ENCODE peak calls at places on chromosome 12, in six cellular contexts. L is thoracic aorta, B is A549, H is lower lobe of right lung, M is hepatocyte, X is pancreas. T is an unnamed sample.

GRCh38 chr12:111766608-111767361 is at the start of gene ALDH2:
- DNase-seq in X (peak; percentile 86), M (peak; percentile 88), H (peak; percentile 88), L (no peak), B (peak; percentile 57), T (peak; percentile 76)

GRCh38 chr12:91406920-91407341 is 224.3 kb upstream of the DCN start:
- DNase-seq in M (peak; percentile 49), H (no peak), X (no peak), L (no peak), B (peak; percentile 69), T (no peak)

GRCh38 chr12:42568952-42569916 is 20.3 kb downstream of the PRICKLE1 start:
- DNase-seq in M (peak; percentile 63), X (no peak), L (no peak), B (peak; percentile 75), H (no peak), T (peak; percentile 47)

GRCh38 chr12:62332598-62332997 is 72.4 kb downstream of the USP15 start:
- DNase-seq in H (no peak), M (no peak), X (no peak), B (no peak), L (no peak), T (no peak)

GRCh38 chr12:104513681-104514080 is 56.9 kb downstream of the CHST11 start:
- DNase-seq in M (no peak), H (no peak), L (no peak), B (no peak), X (no peak), T (no peak)

GRCh38 chr12:1915082-1915968 is 3.1 kb downstream of the CACNA2D4 start:
- DNase-seq in M (peak; percentile 3), B (no peak), X (peak; percentile 38), H (peak; percentile 37), L (no peak), T (no peak)

GRCh38 chr12:42705863-42706262 is 116.3 kb upstream of the PRICKLE1 start:
- DNase-seq in M (peak; percentile 48), B (no peak), L (no peak), X (no peak), H (peak; percentile 46), T (no peak)

GRCh38 chr12:110661337-110661972 is 27.5 kb downstream of the HVCN1 start:
- DNase-seq in L (no peak), B (no peak), M (no peak), X (no peak), H (peak; percentile 61), T (peak; percentile 5)

GRCh38 chr12:58249610-58250009 is 308.2 kb downstream of the ATP23 start:
- DNase-seq in L (no peak), M (no peak), X (no peak), B (no peak), H (no peak), T (no peak)

GRCh38 chr12:104064842-104065441 is 611 bp downstream of the HCFC2 start:
- DNase-seq in B (peak; percentile 19), X (peak; percentile 47), M (peak; percentile 34), H (peak; percentile 54), L (no peak), T (peak; percentile 35)

GRCh38 chr12:44889162-44889561 is 13.0 kb upstream of the NELL2 start:
- DNase-seq in X (no peak), M (no peak), L (no peak), B (no peak), H (no peak), T (no peak)

GRCh38 chr12:58668233-58668632 is 252.1 kb downstream of the LRIG3 start:
- DNase-seq in M (no peak), B (no peak), X (no peak), H (no peak), L (no peak), T (no peak)

GRCh38 chr12:38099686-38100085 is 216.9 kb upstream of the ALG10B start:
- DNase-seq in X (no peak), H (no peak), L (no peak), M (no peak), B (no peak), T (no peak)
- H3K9me3 ChIP-seq in X (no peaks in the 10 kb centered on the region), H (no peaks in the 10 kb centered on the region), L (no peaks in the 10 kb centered on the region), M (no peaks in the 10 kb centered on the region), B (no peaks in the 10 kb centered on the region), T (peaks cover 2% of the 10 kb centered on the region)

GRCh38 chr12:101782544-101782855 is 43.2 kb upstream of the SYCP3 start:
- DNase-seq in L (no peak), X (no peak), B (no peak), M (no peak), H (no peak), T (no peak)

GRCh38 chr12:101783838-101784237 is 44.6 kb upstream of the SYCP3 start:
- DNase-seq in L (no peak), X (no peak), B (no peak), H (no peak), M (no peak), T (no peak)

GRCh38 chr12:101785671-101786070 is 45.1 kb downstream of the GNPTAB start:
- DNase-seq in H (no peak), L (no peak), X (no peak), B (no peak), M (no peak), T (no peak)

GRCh38 chr12:101783150-101783549 is 43.9 kb upstream of the SYCP3 start:
- DNase-seq in L (no peak), X (no peak), H (no peak), M (no peak), B (no peak), T (no peak)

DNA sequence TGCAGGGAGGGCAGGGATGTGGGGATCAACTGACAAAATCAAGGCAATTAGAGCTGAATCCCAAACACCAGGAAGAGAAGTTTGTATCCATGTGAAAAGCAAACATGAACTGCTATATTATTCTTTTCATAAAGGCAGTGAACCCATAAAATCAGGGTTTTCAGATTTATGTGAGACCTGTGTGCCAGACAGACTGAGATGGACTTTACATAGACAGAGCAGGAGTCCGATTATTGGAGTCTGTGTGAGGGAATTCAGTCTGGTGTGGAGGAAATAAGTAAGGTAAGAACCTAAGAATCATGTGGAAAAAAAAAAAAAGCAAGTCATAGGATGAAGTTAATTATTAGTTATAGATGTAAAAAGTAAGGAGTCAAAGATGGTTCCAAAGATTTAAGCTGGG is 45.1 kb upstream of the SYCP3 start:
- DNase-seq in L (no peak), X (no peak), H (no peak), B (no peak), M (no peak), T (no peak)
- H3K27ac ChIP-seq in L (no peak overlapping the region), X (no peak overlapping the region), H (no peak overlapping the region), B (no peak overlapping the region), M (no peak overlapping the region), T (no peak overlapping the region)

DNA sequence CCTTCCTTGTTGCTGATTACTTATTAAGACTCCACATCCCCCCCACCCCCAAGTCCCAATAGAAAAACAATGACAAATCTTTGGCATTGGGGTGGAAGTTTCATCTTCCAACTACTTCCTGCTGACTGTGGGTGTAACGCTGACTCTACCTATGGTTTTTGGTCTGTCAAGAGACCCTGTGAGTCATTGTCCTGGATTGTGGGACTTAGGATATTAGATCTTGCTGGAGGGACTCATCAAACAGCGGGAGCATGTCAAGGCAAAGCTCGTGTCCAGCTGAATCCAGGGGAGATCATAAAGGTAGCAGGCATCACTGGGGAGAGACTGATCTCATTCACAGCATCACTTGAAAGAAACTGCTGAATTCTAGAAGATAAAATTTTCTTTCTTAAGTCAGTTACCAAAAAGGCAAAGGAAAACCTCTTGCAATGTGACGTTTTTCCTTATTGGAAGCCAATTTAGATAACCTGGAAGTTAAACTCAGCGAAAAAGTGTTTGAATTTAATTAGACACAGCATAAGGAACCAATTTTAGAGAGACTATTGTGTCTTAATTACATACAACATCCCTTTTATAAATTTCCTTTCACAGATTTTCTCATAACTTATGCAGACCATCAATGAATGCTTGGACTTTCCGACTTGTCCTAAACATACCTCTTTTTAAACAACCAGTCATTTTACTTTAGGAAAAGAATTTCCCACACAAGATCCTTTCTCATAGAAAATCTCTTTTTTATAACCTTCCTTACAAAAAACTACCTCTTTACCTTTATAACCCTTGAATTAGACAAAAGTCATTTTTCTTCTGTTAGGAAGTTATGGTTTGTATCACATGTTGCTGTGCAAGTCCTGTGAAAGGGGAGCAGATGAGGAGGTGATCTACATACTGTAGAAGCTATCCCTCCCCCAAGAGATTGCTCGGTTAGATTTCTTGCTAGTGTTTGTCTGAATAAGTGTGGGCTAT is 94.6 kb upstream of the SCAF11 start:
- DNase-seq in X (no peak), M (no peak), L (no peak), B (no peak), H (no peak), T (no peak)
- H3K9me3 ChIP-seq in X (no peaks in the 10 kb centered on the region), M (peaks cover 4% of the 10 kb centered on the region), L (no peaks in the 10 kb centered on the region), B (peaks cover 13% of the 10 kb centered on the region), H (no peaks in the 10 kb centered on the region), T (no peaks in the 10 kb centered on the region)

GRCh38 chr12:50276912-50277671 is 6.2 kb downstream of the LIMA1 start:
- DNase-seq in L (no peak), X (no peak), M (no peak), B (no peak), H (no peak), T (no peak)
- H3K27ac ChIP-seq in L (no peak overlapping the region), X (no peak overlapping the region), M (no peak overlapping the region), B (no peak overlapping the region), H (peak overlapping the region; percentile 61), T (peak overlapping the region; percentile 50)

DNA sequence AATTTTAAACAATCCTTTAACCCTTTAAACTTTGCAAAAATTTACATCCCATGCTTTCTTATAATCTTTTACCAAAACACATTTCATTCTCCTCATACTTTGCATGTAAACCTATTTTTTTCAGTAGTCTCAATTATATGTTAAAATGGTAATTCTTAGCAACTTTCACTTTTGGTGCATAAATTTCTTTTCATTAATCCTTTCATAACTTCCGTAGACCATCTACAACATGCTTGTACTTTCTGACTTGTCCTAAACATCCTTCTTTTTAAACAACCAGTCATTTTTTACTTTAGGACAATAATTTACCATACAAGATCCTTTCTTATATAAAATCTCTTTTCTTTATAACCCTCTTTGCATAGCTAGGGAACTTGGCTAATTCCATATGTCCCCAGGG is 19.5 kb downstream of the CCDC91 start:
- DNase-seq in M (no peak), X (no peak), B (peak; percentile 51), H (no peak), L (no peak), T (no peak)
- H3K9me3 ChIP-seq in M (peaks cover 14% of the 10 kb centered on the region), X (no peaks in the 10 kb centered on the region), B (peaks cover 21% of the 10 kb centered on the region), H (no peaks in the 10 kb centered on the region), L (no peaks in the 10 kb centered on the region), T (no peaks in the 10 kb centered on the region)

T was measured in small intestine.